ENCODE peak calls at places on chromosomes 16 and 17, in five cellular contexts. W is fibroblast of the conjunctiva, V is tibial artery, N is T-cell, O is Caki2. X is an unnamed sample.

GRCh38 chr17:60647705-60648104 is 29.9 kb upstream of the BCAS3 start:
- DNase-seq in O (no peak), V (no peak), N (no peak), W (no peak), X (no peak)

GRCh38 chr17:81429813-81430510 is 34.7 kb downstream of the BAHCC1 start:
- DNase-seq in N (no peak), W (peak), O (no peak), V (no peak), X (no peak)

GRCh38 chr17:37585066-37585465 is 24.2 kb downstream of the SYNRG start:
- DNase-seq in N (no peak), V (no peak), O (no peak), W (no peak), X (no peak)

GRCh38 chr17:58330544-58330996 is 2.0 kb upstream of the TSPOAP1 start:
- DNase-seq in V (no peak), W (no peak), N (no peak), O (no peak), X (no peak)

GRCh38 chr17:29368161-29368560 is 22.0 kb upstream of the TAOK1 start:
- DNase-seq in N (no peak), O (no peak), V (no peak), W (no peak), X (no peak)

GRCh38 chr17:34622862-34623261 is 43.5 kb downstream of the TMEM132E start:
- DNase-seq in N (no peak), V (no peak), O (no peak), W (no peak), X (no peak)

GRCh38 chr17:42608692-42609181 is 437 bp downstream of the RETREG3 start:
- DNase-seq in O (no peak), N (no peak), V (peak), W (no peak), X (no peak)

GRCh38 chr17:81206657-81207056 is 16.1 kb downstream of the CEP131 start:
- DNase-seq in N (no peak), W (no peak), V (no peak), O (no peak), X (no peak)

GRCh38 chr17:15957608-15958307 is 12.8 kb downstream of the ADORA2B start:
- DNase-seq in V (no peak), N (no peak), W (no peak), O (no peak), X (no peak)

GRCh38 chr16:23948949-23949392 is 113.2 kb downstream of the PRKCB start:
- DNase-seq in O (no peak), V (no peak), N (peak), W (no peak), X (no peak)

GRCh38 chr17:59572301-59572924 is 7.0 kb downstream of the DHX40 start:
- DNase-seq in O (no peak), V (no peak), N (no peak), W (no peak), X (no peak)

GRCh38 chr17:30550512-30551273 is 73.5 kb downstream of the GOSR1 start:
- DNase-seq in O (no peak), V (no peak), N (no peak), W (no peak), X (no peak)

GRCh38 chr17:42779942-42780815 is at the start of gene WNK4:
- DNase-seq in W (no peak), O (no peak), V (no peak), N (no peak), X (no peak)

GRCh38 chr16:54934536-54935410 is 4.1 kb downstream of the IRX5 start:
- DNase-seq in O (peak), W (no peak), N (no peak), V (no peak), X (no peak)

GRCh38 chr16:89085755-89086154 is 7.9 kb upstream of the ACSF3 start:
- DNase-seq in W (no peak), O (no peak), V (no peak), N (no peak), X (no peak)

X was measured in ureter.